ENCODE peak calls at places on chromosomes 2 and 18, in five cellular contexts. W is BE2C, U is WERI-Rb-1, Q is A549, L is neural progenitor cell. V is an unnamed sample.

GRCh38 chr2:20532634-20533437 is 86.0 kb downstream of the RHOB start:
- DNase-seq in W (no peak), U (no peak), Q (peak), L (peak), V (no peak)

GRCh38 chr18:23883277-23883790 is 131.2 kb upstream of the TTC39C start:
- DNase-seq in W (no peak), U (peak), Q (no peak), L (no peak), V (no peak)

GRCh38 chr2:219916761-219917160 is 289.3 kb downstream of the SLC4A3 start:
- DNase-seq in W (no peak), U (peak), Q (no peak), L (peak), V (no peak)

GRCh38 chr2:240464514-240465241 is 29.2 kb downstream of the GPC1 start:
- DNase-seq in W (peak), U (peak), Q (no peak), L (no peak), V (no peak)

GRCh38 chr18:26869640-26870039 is 4.1 kb upstream of the AQP4 start:
- DNase-seq in W (no peak), U (no peak), Q (no peak), L (no peak), V (no peak)

GRCh38 chr2:191836471-191836852 is 10.4 kb downstream of the CAVIN2 start:
- DNase-seq in W (no peak), U (no peak), Q (no peak), L (no peak), V (no peak)

GRCh38 chr2:84697895-84698294 is 181.6 kb downstream of the DNAH6 start:
- DNase-seq in W (no peak), U (no peak), Q (peak), L (no peak), V (no peak)

GRCh38 chr2:5695641-5696350 is 3.6 kb downstream of the SOX11 start:
- DNase-seq in W (no peak), U (peak), Q (no peak), L (peak), V (no peak)

GRCh38 chr2:151860613-151861146 is 32.5 kb upstream of the ARL5A start:
- DNase-seq in W (no peak), U (no peak), Q (no peak), L (no peak), V (no peak)

GRCh38 chr2:144071461-144071860 is 448.5 kb downstream of the ZEB2 start:
- DNase-seq in W (no peak), U (no peak), Q (no peak), L (no peak), V (no peak)

GRCh38 chr2:239569401-239570090 is 168.7 kb upstream of the HDAC4 start:
- DNase-seq in W (no peak), U (no peak), Q (no peak), L (no peak), V (no peak)

DNA sequence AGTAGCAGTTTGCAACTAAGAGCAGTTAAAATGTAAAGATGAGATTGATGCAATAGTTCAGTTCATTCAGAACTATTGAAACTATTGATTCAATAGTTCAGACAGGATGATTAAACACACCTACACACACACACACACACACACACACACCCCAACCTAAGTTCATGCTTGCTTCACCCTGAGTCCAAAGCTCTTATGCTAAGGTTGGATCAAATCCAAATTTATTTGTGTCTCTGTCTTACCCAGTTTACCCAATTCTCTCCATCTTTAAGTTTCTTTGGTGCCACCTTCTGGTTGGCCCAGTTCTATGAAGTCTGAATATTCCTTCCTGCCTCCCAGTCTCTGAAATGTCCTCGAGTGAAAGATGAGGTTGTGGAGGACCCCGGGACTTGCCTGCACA is 5.1 kb downstream of the SERPINB8 start:
- DNase-seq in W (no peak), U (peak), Q (peak), L (peak), V (no peak)
- TF ChIP-seq CTCF in W (peak), U (no peak), Q (peak), L (peak), V (peak)

DNA sequence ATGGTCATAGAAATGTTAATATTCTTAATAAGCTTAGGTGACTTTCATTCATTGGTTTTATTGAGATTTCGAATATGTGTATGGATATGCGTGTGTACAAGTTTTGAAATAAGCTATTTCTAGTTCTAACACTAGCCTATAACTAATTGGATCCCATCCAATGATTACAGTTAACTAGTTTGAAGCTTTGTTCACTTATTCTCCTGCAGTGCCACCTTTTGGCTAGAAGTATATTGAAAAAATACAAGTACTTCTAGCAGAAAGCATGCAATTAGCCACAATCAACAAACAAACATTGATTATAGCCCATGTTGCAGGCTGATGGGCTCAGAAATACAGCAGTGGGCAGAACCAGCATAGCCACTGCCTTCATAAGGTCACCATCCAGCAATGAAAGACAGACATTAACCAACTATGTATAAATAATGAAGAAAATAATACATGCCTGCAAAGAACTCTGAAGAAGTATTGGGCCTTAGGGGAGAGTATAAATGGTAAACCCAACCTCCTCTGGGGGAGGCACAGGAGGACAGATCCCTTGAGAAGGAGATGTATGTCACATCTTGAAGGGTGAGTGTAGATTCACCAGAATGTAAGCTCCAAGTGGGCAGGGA is 5.1 kb upstream of the PIEZO2 start:
- DNase-seq in W (no peak), U (no peak), Q (peak), L (peak), V (peak)
- TF ChIP-seq CTCF in W (peak), U (peak), Q (peak), L (peak), V (peak)

GRCh38 chr2:207991944-207992343 is 33.4 kb downstream of the PLEKHM3 start:
- DNase-seq in W (no peak), U (no peak), Q (no peak), L (no peak), V (no peak)
- TF ChIP-seq CTCF in W (no peak), U (no peak), Q (no peak), L (no peak), V (no peak)

GRCh38 chr2:45258251-45258775 is 249.1 kb upstream of the SIX2 start:
- DNase-seq in W (no peak), U (no peak), Q (no peak), L (peak), V (no peak)
- TF ChIP-seq CTCF in W (no peak), U (no peak), Q (no peak), L (no peak), V (no peak)

GRCh38 chr2:172484706-172485105 is 57.3 kb downstream of the ITGA6 start:
- DNase-seq in W (no peak), U (no peak), Q (no peak), L (no peak), V (no peak)
- TF ChIP-seq CTCF in W (no peak), U (no peak), Q (no peak), L (no peak), V (no peak)

V was measured in AG09319.